ENCODE peak calls at places on chromosomes 7 and 10, in eight cellular contexts. One of them, this sample, is unnamed.

GRCh38 chr10:14623931-14624330 is 150.8 kb downstream of the FAM107B start:
- DNase-seq in HCT116: no peak
- DNase-seq in SK-N-SH: no peak
- DNase-seq in PC-3: no peak
- DNase-seq in MM.1S: no peak
- DNase-seq in hepatocyte: no peak
- DNase-seq in GM23338: no peak
- DNase-seq in neural progenitor cell: no peak
- DNase-seq in this sample: no peak

GRCh38 chr7:54985405-54986360 is 33.1 kb upstream of the EGFR start:
- DNase-seq in MM.1S: no peak
- DNase-seq in hepatocyte: peak
- DNase-seq in HCT116: peak
- DNase-seq in GM23338: no peak
- DNase-seq in PC-3: peak
- DNase-seq in SK-N-SH: no peak
- DNase-seq in neural progenitor cell: no peak
- DNase-seq in this sample: no peak

GRCh38 chr10:52172581-52172980 is 141.5 kb upstream of the DKK1 start:
- DNase-seq in HCT116: no peak
- DNase-seq in SK-N-SH: no peak
- DNase-seq in neural progenitor cell: peak
- DNase-seq in hepatocyte: peak
- DNase-seq in PC-3: peak
- DNase-seq in MM.1S: no peak
- DNase-seq in GM23338: peak
- DNase-seq in this sample: no peak

GRCh38 chr10:63421591-63421990 is 44.2 kb downstream of the JMJD1C start:
- DNase-seq in SK-N-SH: no peak
- DNase-seq in PC-3: no peak
- DNase-seq in MM.1S: peak
- DNase-seq in HCT116: no peak
- DNase-seq in neural progenitor cell: no peak
- DNase-seq in GM23338: no peak
- DNase-seq in hepatocyte: no peak
- DNase-seq in this sample: peak

GRCh38 chr10:97771055-97771811 is 566 bp downstream of the SFRP5 start:
- DNase-seq in hepatocyte: peak
- DNase-seq in GM23338: peak
- DNase-seq in HCT116: no peak
- DNase-seq in PC-3: no peak
- DNase-seq in SK-N-SH: peak
- DNase-seq in MM.1S: no peak
- DNase-seq in neural progenitor cell: peak
- DNase-seq in this sample: no peak

GRCh38 chr7:37495574-37496184 is 47.0 kb upstream of the ELMO1 start:
- DNase-seq in PC-3: peak
- DNase-seq in neural progenitor cell: peak
- DNase-seq in MM.1S: peak
- DNase-seq in SK-N-SH: peak
- DNase-seq in hepatocyte: peak
- DNase-seq in GM23338: peak
- DNase-seq in HCT116: no peak
- DNase-seq in this sample: peak

GRCh38 chr7:110130669-110131068 is 960.3 kb upstream of the LRRN3 start:
- DNase-seq in PC-3: peak
- DNase-seq in neural progenitor cell: no peak
- DNase-seq in GM23338: no peak
- DNase-seq in hepatocyte: no peak
- DNase-seq in MM.1S: no peak
- DNase-seq in HCT116: no peak
- DNase-seq in SK-N-SH: peak
- DNase-seq in this sample: no peak

GRCh38 chr7:18475488-18475887 is 20.1 kb upstream of the HDAC9 start:
- DNase-seq in MM.1S: no peak
- DNase-seq in hepatocyte: no peak
- DNase-seq in SK-N-SH: no peak
- DNase-seq in HCT116: no peak
- DNase-seq in neural progenitor cell: no peak
- DNase-seq in PC-3: no peak
- DNase-seq in GM23338: no peak
- DNase-seq in this sample: no peak

GRCh38 chr7:151310578-151310977 is 31.0 kb upstream of the NUB1 start:
- DNase-seq in GM23338: no peak
- DNase-seq in MM.1S: peak
- DNase-seq in hepatocyte: peak
- DNase-seq in HCT116: no peak
- DNase-seq in PC-3: peak
- DNase-seq in SK-N-SH: peak
- DNase-seq in neural progenitor cell: no peak
- DNase-seq in this sample: peak

GRCh38 chr7:87420173-87420572 is 55.3 kb downstream of the ABCB4 start:
- DNase-seq in HCT116: no peak
- DNase-seq in hepatocyte: no peak
- DNase-seq in MM.1S: no peak
- DNase-seq in GM23338: peak
- DNase-seq in PC-3: no peak
- DNase-seq in neural progenitor cell: no peak
- DNase-seq in SK-N-SH: no peak
- DNase-seq in this sample: no peak

GRCh38 chr7:130349911-130350782 is 5.5 kb downstream of the CPA5 start:
- DNase-seq in SK-N-SH: peak
- DNase-seq in neural progenitor cell: peak
- DNase-seq in HCT116: no peak
- DNase-seq in hepatocyte: no peak
- DNase-seq in GM23338: no peak
- DNase-seq in PC-3: no peak
- DNase-seq in MM.1S: no peak
- DNase-seq in this sample: no peak

GRCh38 chr10:1203704-1204103 is 147.5 kb downstream of the WDR37 start:
- DNase-seq in PC-3: no peak
- DNase-seq in hepatocyte: no peak
- DNase-seq in GM23338: no peak
- DNase-seq in SK-N-SH: no peak
- DNase-seq in HCT116: no peak
- DNase-seq in neural progenitor cell: no peak
- DNase-seq in MM.1S: no peak
- DNase-seq in this sample: no peak

GRCh38 chr10:100996678-100997363 is 2.8 kb upstream of the LZTS2 start:
- DNase-seq in hepatocyte: peak
- DNase-seq in HCT116: no peak
- DNase-seq in MM.1S: peak
- DNase-seq in neural progenitor cell: peak
- DNase-seq in SK-N-SH: peak
- DNase-seq in GM23338: peak
- DNase-seq in PC-3: peak
- DNase-seq in this sample: peak

GRCh38 chr7:135428011-135428410 is 81.9 kb downstream of the CNOT4 start:
- DNase-seq in MM.1S: no peak
- DNase-seq in HCT116: no peak
- DNase-seq in neural progenitor cell: no peak
- DNase-seq in hepatocyte: no peak
- DNase-seq in PC-3: no peak
- DNase-seq in GM23338: peak
- DNase-seq in SK-N-SH: no peak
- DNase-seq in this sample: no peak

GRCh38 chr10:77233466-77233865 is 404.1 kb downstream of the KCNMA1 start:
- DNase-seq in MM.1S: no peak
- DNase-seq in PC-3: no peak
- DNase-seq in neural progenitor cell: no peak
- DNase-seq in HCT116: no peak
- DNase-seq in hepatocyte: no peak
- DNase-seq in SK-N-SH: no peak
- DNase-seq in GM23338: no peak
- DNase-seq in this sample: no peak

GRCh38 chr10:23053036-23053435 is 42.3 kb upstream of the MSRB2 start:
- DNase-seq in GM23338: peak
- DNase-seq in neural progenitor cell: no peak
- DNase-seq in SK-N-SH: no peak
- DNase-seq in PC-3: peak
- DNase-seq in hepatocyte: peak
- DNase-seq in HCT116: no peak
- DNase-seq in MM.1S: no peak
- DNase-seq in this sample: no peak

DNA sequence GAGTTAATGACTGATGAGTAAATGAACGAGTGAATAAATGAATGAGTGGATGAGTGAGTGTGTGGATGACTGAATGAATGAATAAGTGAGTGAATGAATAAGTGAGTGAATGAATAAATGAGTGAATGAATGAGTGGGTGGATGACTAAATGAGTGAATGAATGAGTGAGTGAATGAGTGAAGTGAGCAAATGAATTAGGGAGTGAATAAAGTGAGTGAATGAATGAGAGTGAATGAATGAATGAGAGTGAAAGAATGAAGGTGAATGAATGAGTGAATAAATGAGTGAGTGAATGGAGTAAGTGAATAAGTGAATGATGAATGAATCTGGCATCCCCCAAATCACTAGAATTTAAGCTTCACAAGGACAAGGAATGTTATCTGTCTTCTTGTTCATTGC is 1253.0 kb downstream of the TYW1 start:
- DNase-seq in SK-N-SH: no peak
- DNase-seq in HCT116: no peak
- DNase-seq in neural progenitor cell: no peak
- DNase-seq in PC-3: no peak
- DNase-seq in MM.1S: no peak
- DNase-seq in hepatocyte: no peak
- DNase-seq in GM23338: no peak
- DNase-seq in this sample: no peak
- TF ChIP-seq EZH2phosphoT487 in SK-N-SH: no peak
- TF ChIP-seq EZH2phosphoT487 in HCT116: no peak
- TF ChIP-seq EZH2phosphoT487 in neural progenitor cell: no peak
- TF ChIP-seq EZH2phosphoT487 in PC-3: no peak
- TF ChIP-seq EZH2phosphoT487 in MM.1S: no peak
- TF ChIP-seq EZH2phosphoT487 in hepatocyte: no peak
- TF ChIP-seq EZH2phosphoT487 in GM23338: no peak
- TF ChIP-seq EZH2phosphoT487 in this sample: no peak

DNA sequence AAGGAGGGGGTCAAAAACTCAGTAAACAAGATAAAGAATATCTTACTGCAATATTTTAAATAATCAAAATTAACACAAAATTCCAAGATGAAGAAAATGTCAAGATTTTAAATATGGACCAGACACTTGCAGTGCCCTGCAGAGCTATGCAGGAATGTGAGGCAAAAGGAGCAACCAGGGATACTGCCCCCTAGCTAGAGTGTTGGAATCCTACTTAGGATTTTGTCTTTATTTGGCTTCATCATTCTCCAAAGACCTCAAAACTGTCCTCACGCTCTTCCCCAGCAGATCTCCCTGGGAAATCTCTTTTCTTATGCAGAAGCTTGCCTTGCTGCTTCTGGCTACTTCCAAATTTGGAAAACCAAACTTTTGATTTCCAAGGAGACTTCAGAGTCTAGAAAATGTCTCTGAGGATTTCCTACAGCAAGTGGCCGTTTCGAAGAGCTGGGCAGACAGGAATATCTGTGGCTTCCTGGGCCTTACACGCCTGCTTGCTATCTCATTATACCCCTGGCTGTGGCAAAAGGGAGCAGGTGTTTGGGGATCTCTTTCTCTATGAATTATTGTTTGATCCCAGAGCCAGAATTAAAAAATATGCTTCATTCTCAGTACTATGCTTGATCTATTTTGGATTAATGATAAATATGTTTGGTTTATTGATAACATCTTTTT is 232.2 kb upstream of the BMPER start:
- DNase-seq in SK-N-SH: no peak
- DNase-seq in neural progenitor cell: peak
- DNase-seq in hepatocyte: no peak
- DNase-seq in HCT116: no peak
- DNase-seq in MM.1S: no peak
- DNase-seq in PC-3: no peak
- DNase-seq in GM23338: peak
- DNase-seq in this sample: no peak
- TF ChIP-seq CTCF in SK-N-SH: peak
- TF ChIP-seq CTCF in neural progenitor cell: peak
- TF ChIP-seq CTCF in hepatocyte: no peak
- TF ChIP-seq CTCF in HCT116: no peak
- TF ChIP-seq CTCF in MM.1S: no peak
- TF ChIP-seq CTCF in PC-3: peak
- TF ChIP-seq CTCF in GM23338: peak
- TF ChIP-seq CTCF in this sample: peak

GRCh38 chr7:27608776-27609495 is 53.7 kb downstream of the HIBADH start:
- DNase-seq in MM.1S: no peak
- DNase-seq in SK-N-SH: no peak
- DNase-seq in neural progenitor cell: no peak
- DNase-seq in hepatocyte: peak
- DNase-seq in PC-3: no peak
- DNase-seq in GM23338: no peak
- DNase-seq in HCT116: no peak
- DNase-seq in this sample: no peak

GRCh38 chr7:27605689-27606269 is 56.9 kb downstream of the HIBADH start:
- DNase-seq in SK-N-SH: no peak
- DNase-seq in PC-3: peak
- DNase-seq in hepatocyte: peak
- DNase-seq in GM23338: peak
- DNase-seq in HCT116: no peak
- DNase-seq in MM.1S: peak
- DNase-seq in neural progenitor cell: peak
- DNase-seq in this sample: peak

GRCh38 chr7:27607210-27607606 is 55.5 kb downstream of the HIBADH start:
- DNase-seq in SK-N-SH: no peak
- DNase-seq in GM23338: no peak
- DNase-seq in PC-3: no peak
- DNase-seq in HCT116: no peak
- DNase-seq in hepatocyte: no peak
- DNase-seq in neural progenitor cell: no peak
- DNase-seq in MM.1S: no peak
- DNase-seq in this sample: no peak

GRCh38 chr7:27605283-27605682 is 57.4 kb downstream of the HIBADH start:
- DNase-seq in HCT116: no peak
- DNase-seq in GM23338: peak
- DNase-seq in neural progenitor cell: no peak
- DNase-seq in hepatocyte: no peak
- DNase-seq in MM.1S: no peak
- DNase-seq in SK-N-SH: no peak
- DNase-seq in PC-3: no peak
- DNase-seq in this sample: no peak

GRCh38 chr7:27606270-27607209 is 56.1 kb downstream of the HIBADH start:
- DNase-seq in HCT116: no peak
- DNase-seq in MM.1S: no peak
- DNase-seq in PC-3: peak
- DNase-seq in GM23338: no peak
- DNase-seq in hepatocyte: peak
- DNase-seq in neural progenitor cell: no peak
- DNase-seq in SK-N-SH: no peak
- DNase-seq in this sample: no peak
- H3K27ac ChIP-seq in HCT116: no peak
- H3K27ac ChIP-seq in MM.1S: no peak
- H3K27ac ChIP-seq in PC-3: peak
- H3K27ac ChIP-seq in GM23338: no peak
- H3K27ac ChIP-seq in hepatocyte: peak
- H3K27ac ChIP-seq in neural progenitor cell: no peak
- H3K27ac ChIP-seq in SK-N-SH: peak
- H3K27ac ChIP-seq in this sample: no peak

GRCh38 chr7:45670717-45671116 is 96.5 kb downstream of the ADCY1 start:
- DNase-seq in GM23338: no peak
- DNase-seq in HCT116: no peak
- DNase-seq in hepatocyte: no peak
- DNase-seq in SK-N-SH: no peak
- DNase-seq in PC-3: no peak
- DNase-seq in neural progenitor cell: no peak
- DNase-seq in MM.1S: no peak
- DNase-seq in this sample: no peak

GRCh38 chr7:45665172-45665571 is 91.0 kb downstream of the ADCY1 start:
- DNase-seq in hepatocyte: no peak
- DNase-seq in GM23338: no peak
- DNase-seq in HCT116: no peak
- DNase-seq in SK-N-SH: no peak
- DNase-seq in neural progenitor cell: no peak
- DNase-seq in PC-3: no peak
- DNase-seq in MM.1S: no peak
- DNase-seq in this sample: no peak

GRCh38 chr7:45670227-45670626 is 96.1 kb downstream of the ADCY1 start:
- DNase-seq in MM.1S: no peak
- DNase-seq in hepatocyte: no peak
- DNase-seq in PC-3: no peak
- DNase-seq in HCT116: no peak
- DNase-seq in SK-N-SH: no peak
- DNase-seq in GM23338: no peak
- DNase-seq in neural progenitor cell: no peak
- DNase-seq in this sample: no peak
- TF ChIP-seq EZH2phosphoT487 in MM.1S: no peak
- TF ChIP-seq EZH2phosphoT487 in hepatocyte: no peak
- TF ChIP-seq EZH2phosphoT487 in PC-3: no peak
- TF ChIP-seq EZH2phosphoT487 in HCT116: no peak
- TF ChIP-seq EZH2phosphoT487 in SK-N-SH: no peak
- TF ChIP-seq EZH2phosphoT487 in GM23338: no peak
- TF ChIP-seq EZH2phosphoT487 in neural progenitor cell: no peak
- TF ChIP-seq EZH2phosphoT487 in this sample: no peak